ENCODE peak calls at places on chromosome 10, in six cellular contexts. One of them, this sample, is unnamed.

GRCh38 chr10:74548676-74549075 is 277.7 kb upstream of the KAT6B start:
- DNase-seq in mammary epithelial cell: no peak
- DNase-seq in KBM-7: no peak
- DNase-seq in neuronal stem cell: no peak
- DNase-seq in BE2C: no peak
- DNase-seq in T-helper 9 cell: no peak
- DNase-seq in this sample: peak; percentile 1

GRCh38 chr10:74051729-74052342 is 53.9 kb downstream of the VCL start:
- DNase-seq in mammary epithelial cell: no peak
- DNase-seq in KBM-7: no peak
- DNase-seq in neuronal stem cell: no peak
- DNase-seq in BE2C: no peak
- DNase-seq in T-helper 9 cell: no peak
- DNase-seq in this sample: peak; percentile 27

GRCh38 chr10:89916481-89916880 is 215.1 kb downstream of the KIF20B start:
- DNase-seq in mammary epithelial cell: peak; percentile 64
- DNase-seq in KBM-7: no peak
- DNase-seq in neuronal stem cell: no peak
- DNase-seq in BE2C: no peak
- DNase-seq in T-helper 9 cell: no peak
- DNase-seq in this sample: peak; percentile 35

GRCh38 chr10:15197276-15197675 is 28.8 kb upstream of the NMT2 start:
- DNase-seq in mammary epithelial cell: no peak
- DNase-seq in KBM-7: no peak
- DNase-seq in neuronal stem cell: no peak
- DNase-seq in BE2C: no peak
- DNase-seq in T-helper 9 cell: no peak
- DNase-seq in this sample: no peak

GRCh38 chr10:8269976-8270375 is 215.5 kb downstream of the GATA3 start:
- DNase-seq in mammary epithelial cell: no peak
- DNase-seq in KBM-7: peak; percentile 35
- DNase-seq in neuronal stem cell: no peak
- DNase-seq in BE2C: no peak
- DNase-seq in T-helper 9 cell: no peak
- DNase-seq in this sample: no peak

GRCh38 chr10:101768791-101769170 is 7.1 kb downstream of the FGF8 start:
- DNase-seq in mammary epithelial cell: no peak
- DNase-seq in KBM-7: no peak
- DNase-seq in neuronal stem cell: no peak
- DNase-seq in BE2C: no peak
- DNase-seq in T-helper 9 cell: no peak
- DNase-seq in this sample: no peak

GRCh38 chr10:98536551-98536950 is 89.8 kb upstream of the HPS1 start:
- DNase-seq in mammary epithelial cell: peak; percentile 26
- DNase-seq in KBM-7: no peak
- DNase-seq in neuronal stem cell: no peak
- DNase-seq in BE2C: no peak
- DNase-seq in T-helper 9 cell: no peak
- DNase-seq in this sample: peak; percentile 54

GRCh38 chr10:3972460-3973366 is 187.7 kb upstream of the KLF6 start:
- DNase-seq in mammary epithelial cell: no peak
- DNase-seq in KBM-7: peak; percentile 27
- DNase-seq in neuronal stem cell: no peak
- DNase-seq in BE2C: no peak
- DNase-seq in T-helper 9 cell: no peak
- DNase-seq in this sample: no peak

GRCh38 chr10:69588358-69588757 is 15.1 kb upstream of the NEUROG3 start:
- DNase-seq in mammary epithelial cell: no peak
- DNase-seq in KBM-7: no peak
- DNase-seq in neuronal stem cell: no peak
- DNase-seq in BE2C: no peak
- DNase-seq in T-helper 9 cell: no peak
- DNase-seq in this sample: no peak

GRCh38 chr10:80416401-80417098 is 8.2 kb downstream of the PRXL2A start:
- DNase-seq in mammary epithelial cell: no peak
- DNase-seq in KBM-7: no peak
- DNase-seq in neuronal stem cell: no peak
- DNase-seq in BE2C: peak; percentile 28
- DNase-seq in T-helper 9 cell: no peak
- DNase-seq in this sample: no peak

GRCh38 chr10:71264345-71265200 is 52.2 kb downstream of the UNC5B start:
- DNase-seq in mammary epithelial cell: no peak
- DNase-seq in KBM-7: no peak
- DNase-seq in neuronal stem cell: no peak
- DNase-seq in BE2C: no peak
- DNase-seq in T-helper 9 cell: no peak
- DNase-seq in this sample: no peak

GRCh38 chr10:96585726-96586418 is 940 bp downstream of the TM9SF3 start:
- DNase-seq in mammary epithelial cell: peak; percentile 11
- DNase-seq in KBM-7: no peak
- DNase-seq in neuronal stem cell: no peak
- DNase-seq in BE2C: no peak
- DNase-seq in T-helper 9 cell: peak; percentile 15
- DNase-seq in this sample: peak; percentile 29

GRCh38 chr10:131728829-131729228 is 172.0 kb upstream of the PPP2R2D start:
- DNase-seq in mammary epithelial cell: no peak
- DNase-seq in KBM-7: no peak
- DNase-seq in neuronal stem cell: no peak
- DNase-seq in BE2C: no peak
- DNase-seq in T-helper 9 cell: no peak
- DNase-seq in this sample: no peak

GRCh38 chr10:77828376-77828775 is 98.2 kb downstream of the DLG5 start:
- DNase-seq in mammary epithelial cell: no peak
- DNase-seq in KBM-7: no peak
- DNase-seq in neuronal stem cell: no peak
- DNase-seq in BE2C: no peak
- DNase-seq in T-helper 9 cell: no peak
- DNase-seq in this sample: no peak

GRCh38 chr10:672139-672538 is 17.3 kb downstream of the DIP2C start:
- DNase-seq in mammary epithelial cell: no peak
- DNase-seq in KBM-7: no peak
- DNase-seq in neuronal stem cell: no peak
- DNase-seq in BE2C: no peak
- DNase-seq in T-helper 9 cell: no peak
- DNase-seq in this sample: no peak

GRCh38 chr10:98339790-98340189 is 71.8 kb upstream of the LOXL4 start:
- DNase-seq in mammary epithelial cell: no peak
- DNase-seq in KBM-7: peak; percentile 14
- DNase-seq in neuronal stem cell: no peak
- DNase-seq in BE2C: no peak
- DNase-seq in T-helper 9 cell: no peak
- DNase-seq in this sample: no peak

GRCh38 chr10:15043674-15044073 is at the start of gene OLAH:
- DNase-seq in mammary epithelial cell: no peak
- DNase-seq in KBM-7: no peak
- DNase-seq in neuronal stem cell: no peak
- DNase-seq in BE2C: no peak
- DNase-seq in T-helper 9 cell: no peak
- DNase-seq in this sample: peak; percentile 38

GRCh38 chr10:89516149-89516832 is 19.1 kb downstream of the SLC16A12 start:
- DNase-seq in mammary epithelial cell: peak; percentile 83
- DNase-seq in KBM-7: no peak
- DNase-seq in neuronal stem cell: no peak
- DNase-seq in BE2C: no peak
- DNase-seq in T-helper 9 cell: no peak
- DNase-seq in this sample: peak; percentile 93

GRCh38 chr10:60461688-60462087 is 72.0 kb upstream of the ANK3 start:
- DNase-seq in mammary epithelial cell: no peak
- DNase-seq in KBM-7: peak; percentile 56
- DNase-seq in neuronal stem cell: peak; percentile 42
- DNase-seq in BE2C: no peak
- DNase-seq in T-helper 9 cell: no peak
- DNase-seq in this sample: no peak

GRCh38 chr10:70034252-70034651 is 18.4 kb upstream of the MACROH2A2 start:
- DNase-seq in mammary epithelial cell: no peak
- DNase-seq in KBM-7: no peak
- DNase-seq in neuronal stem cell: no peak
- DNase-seq in BE2C: no peak
- DNase-seq in T-helper 9 cell: no peak
- DNase-seq in this sample: no peak

GRCh38 chr10:48275743-48276142 is 1.2 kb upstream of the FRMPD2 start:
- DNase-seq in mammary epithelial cell: no peak
- DNase-seq in KBM-7: no peak
- DNase-seq in neuronal stem cell: no peak
- DNase-seq in BE2C: no peak
- DNase-seq in T-helper 9 cell: no peak
- DNase-seq in this sample: no peak

GRCh38 chr10:110398419-110399162 is 93.9 kb upstream of the SMNDC1 start:
- DNase-seq in mammary epithelial cell: peak; percentile 99
- DNase-seq in KBM-7: no peak
- DNase-seq in neuronal stem cell: no peak
- DNase-seq in BE2C: peak; percentile 44
- DNase-seq in T-helper 9 cell: no peak
- DNase-seq in this sample: peak; percentile 100

GRCh38 chr10:5565205-5565545 is 40.4 kb downstream of the CALML3 start:
- DNase-seq in mammary epithelial cell: no peak
- DNase-seq in KBM-7: no peak
- DNase-seq in neuronal stem cell: no peak
- DNase-seq in BE2C: no peak
- DNase-seq in T-helper 9 cell: no peak
- DNase-seq in this sample: no peak

GRCh38 chr10:71141528-71141927 is 70.8 kb upstream of the UNC5B start:
- DNase-seq in mammary epithelial cell: no peak
- DNase-seq in KBM-7: no peak
- DNase-seq in neuronal stem cell: no peak
- DNase-seq in BE2C: no peak
- DNase-seq in T-helper 9 cell: no peak
- DNase-seq in this sample: no peak

GRCh38 chr10:48450233-48450810 is 143.8 kb downstream of the MAPK8 start:
- DNase-seq in mammary epithelial cell: no peak
- DNase-seq in KBM-7: no peak
- DNase-seq in neuronal stem cell: no peak
- DNase-seq in BE2C: peak; percentile 7
- DNase-seq in T-helper 9 cell: no peak
- DNase-seq in this sample: no peak

GRCh38 chr10:110651044-110651958 is 7.2 kb downstream of the RBM20 start:
- DNase-seq in mammary epithelial cell: no peak
- DNase-seq in KBM-7: peak; percentile 27
- DNase-seq in neuronal stem cell: no peak
- DNase-seq in BE2C: peak; percentile 68
- DNase-seq in T-helper 9 cell: no peak
- DNase-seq in this sample: no peak

GRCh38 chr10:93333278-93333978 is 148.7 kb downstream of the MYOF start:
- DNase-seq in mammary epithelial cell: peak; percentile 65
- DNase-seq in KBM-7: no peak
- DNase-seq in neuronal stem cell: no peak
- DNase-seq in BE2C: no peak
- DNase-seq in T-helper 9 cell: no peak
- DNase-seq in this sample: peak; percentile 77

GRCh38 chr10:49410365-49411074 is 14.6 kb upstream of the DRGX start:
- DNase-seq in mammary epithelial cell: no peak
- DNase-seq in KBM-7: no peak
- DNase-seq in neuronal stem cell: no peak
- DNase-seq in BE2C: no peak
- DNase-seq in T-helper 9 cell: no peak
- DNase-seq in this sample: no peak

GRCh38 chr10:72065439-72066025 is 22.8 kb downstream of the SPOCK2 start:
- DNase-seq in mammary epithelial cell: no peak
- DNase-seq in KBM-7: no peak
- DNase-seq in neuronal stem cell: no peak
- DNase-seq in BE2C: no peak
- DNase-seq in T-helper 9 cell: no peak
- DNase-seq in this sample: no peak

GRCh38 chr10:62616885-62617635 is 187.5 kb upstream of the ADO start:
- DNase-seq in mammary epithelial cell: no peak
- DNase-seq in KBM-7: peak; percentile 43
- DNase-seq in neuronal stem cell: no peak
- DNase-seq in BE2C: no peak
- DNase-seq in T-helper 9 cell: no peak
- DNase-seq in this sample: no peak

GRCh38 chr10:99357691-99358090 is 28.5 kb downstream of the CNNM1 start:
- DNase-seq in mammary epithelial cell: no peak
- DNase-seq in KBM-7: no peak
- DNase-seq in neuronal stem cell: no peak
- DNase-seq in BE2C: no peak
- DNase-seq in T-helper 9 cell: no peak
- DNase-seq in this sample: no peak

GRCh38 chr10:5685764-5686240 is 1.2 kb downstream of the TASOR2 start:
- DNase-seq in mammary epithelial cell: no peak
- DNase-seq in KBM-7: no peak
- DNase-seq in neuronal stem cell: no peak
- DNase-seq in BE2C: no peak
- DNase-seq in T-helper 9 cell: no peak
- DNase-seq in this sample: peak; percentile 12

GRCh38 chr10:76337641-76338040 is 906.2 kb downstream of the LRMDA start:
- DNase-seq in mammary epithelial cell: peak; percentile 41
- DNase-seq in KBM-7: no peak
- DNase-seq in neuronal stem cell: no peak
- DNase-seq in BE2C: no peak
- DNase-seq in T-helper 9 cell: no peak
- DNase-seq in this sample: peak; percentile 26